ENCODE peak calls at places on chromosomes 2 and 18, in eight cellular contexts. V is BE2C; O is neuronal stem cell; B is H1; D is heart right ventricle; X is naive thymus-derived CD4-positive, alpha-beta T cell; U is HL-60; C is AG04450. K is an unnamed sample.

GRCh38 chr2:9261231-9261883 is 54.7 kb downstream of the ASAP2 start:
- DNase-seq in V (no peak), O (no peak), B (no peak), D (peak; percentile 67), X (no peak), U (no peak), C (no peak), K (no peak)

GRCh38 chr18:74294526-74294925 is 2.8 kb upstream of the CYB5A start:
- DNase-seq in V (no peak), O (no peak), B (no peak), D (no peak), X (no peak), U (no peak), C (no peak), K (no peak)

GRCh38 chr18:48022021-48022420 is 91.6 kb upstream of the SMAD2 start:
- DNase-seq in V (no peak), O (no peak), B (no peak), D (no peak), X (no peak), U (no peak), C (no peak), K (no peak)

GRCh38 chr18:12336887-12337286 is 28.8 kb downstream of the TUBB6 start:
- DNase-seq in V (no peak), O (no peak), B (no peak), D (no peak), X (no peak), U (no peak), C (no peak), K (no peak)

GRCh38 chr2:147214900-147215299 is 629.9 kb upstream of the ACVR2A start:
- DNase-seq in V (no peak), O (no peak), B (no peak), D (no peak), X (no peak), U (no peak), C (no peak), K (no peak)

GRCh38 chr2:192544371-192544955 is 349.7 kb upstream of the TMEFF2 start:
- DNase-seq in V (peak; percentile 27), O (no peak), B (no peak), D (no peak), X (no peak), U (no peak), C (no peak), K (no peak)

GRCh38 chr18:73136134-73136533 is 268.3 kb upstream of the NETO1 start:
- DNase-seq in V (no peak), O (no peak), B (no peak), D (no peak), X (no peak), U (no peak), C (no peak), K (no peak)

GRCh38 chr2:141927536-141927935 is 203.3 kb downstream of the LRP1B start:
- DNase-seq in V (no peak), O (no peak), B (no peak), D (no peak), X (no peak), U (no peak), C (no peak), K (no peak)

GRCh38 chr2:120641366-120641771 is 94.3 kb upstream of the GLI2 start:
- DNase-seq in V (no peak), O (no peak), B (no peak), D (no peak), X (no peak), U (no peak), C (no peak), K (no peak)

GRCh38 chr2:236628981-236629605 is 59.5 kb downstream of the ACKR3 start:
- DNase-seq in V (no peak), O (no peak), B (no peak), D (no peak), X (no peak), U (no peak), C (no peak), K (no peak)

GRCh38 chr2:45353879-45354278 is 257.2 kb downstream of the SRBD1 start:
- DNase-seq in V (no peak), O (no peak), B (no peak), D (no peak), X (no peak), U (no peak), C (peak; percentile 96), K (peak; percentile 30)

GRCh38 chr2:144943986-144944385 is 424.1 kb upstream of the ZEB2 start:
- DNase-seq in V (no peak), O (no peak), B (no peak), D (no peak), X (no peak), U (no peak), C (no peak), K (peak; percentile 15)

GRCh38 chr2:196924051-196924450 is 2.5 kb downstream of the PGAP1 start:
- DNase-seq in V (no peak), O (no peak), B (no peak), D (no peak), X (no peak), U (no peak), C (no peak), K (no peak)

GRCh38 chr2:119826370-119826961 is 66.7 kb downstream of the PTPN4 start:
- DNase-seq in V (peak; percentile 21), O (peak; percentile 2), B (no peak), D (no peak), X (no peak), U (peak; percentile 59), C (no peak), K (no peak)

GRCh38 chr2:206721216-206721920 is 3.2 kb upstream of the DYTN start:
- DNase-seq in V (no peak), O (no peak), B (no peak), D (no peak), X (no peak), U (no peak), C (no peak), K (no peak)

GRCh38 chr18:23725351-23725750 is 36.1 kb downstream of the LAMA3 start:
- DNase-seq in V (no peak), O (no peak), B (no peak), D (no peak), X (no peak), U (no peak), C (no peak), K (no peak)

GRCh38 chr2:196170202-196170680 is 1.1 kb downstream of the STK17B start:
- DNase-seq in V (peak; percentile 20), O (no peak), B (no peak), D (peak; percentile 16), X (peak; percentile 44), U (peak; percentile 72), C (peak; percentile 4), K (no peak)

GRCh38 chr2:201697899-201698298 is 545 bp downstream of the MPP4 start:
- DNase-seq in V (no peak), O (no peak), B (no peak), D (no peak), X (no peak), U (no peak), C (peak; percentile 59), K (no peak)

GRCh38 chr2:165560377-165560988 is 91.0 kb downstream of the CSRNP3 start:
- DNase-seq in V (no peak), O (no peak), B (no peak), D (no peak), X (no peak), U (no peak), C (no peak), K (peak; percentile 15)

GRCh38 chr2:86628091-86628522 is 4.4 kb upstream of the RNF103 start:
- DNase-seq in V (no peak), O (no peak), B (no peak), D (no peak), X (no peak), U (no peak), C (no peak), K (no peak)

GRCh38 chr2:14517731-14518130 is 114.8 kb upstream of the LRATD1 start:
- DNase-seq in V (no peak), O (no peak), B (no peak), D (no peak), X (no peak), U (no peak), C (no peak), K (no peak)

GRCh38 chr2:219273887-219274391 is 5.2 kb upstream of the DNAJB2 start:
- DNase-seq in V (no peak), O (no peak), B (no peak), D (no peak), X (no peak), U (no peak), C (no peak), K (no peak)
- H3K4me3 ChIP-seq in V (no peak overlapping the region), O (no peak overlapping the region), B (no peak overlapping the region), D (no peak overlapping the region), X (no peak overlapping the region), U (no peak overlapping the region), C (peak overlapping the region; percentile 13), K (no peak overlapping the region)

GRCh38 chr2:213235741-213236140 is 48.5 kb upstream of the SPAG16 start:
- DNase-seq in V (no peak), O (no peak), B (no peak), D (no peak), X (no peak), U (no peak), C (no peak), K (no peak)
- H3K4me3 ChIP-seq in V (no peak overlapping the region), O (no peak overlapping the region), B (no peak overlapping the region), D (no peak overlapping the region), X (no peak overlapping the region), U (no peak overlapping the region), C (no peak overlapping the region), K (no peak overlapping the region)

GRCh38 chr2:217996345-217996744 is 6.5 kb downstream of the TNS1 start:
- DNase-seq in V (no peak), O (no peak), B (no peak), D (no peak), X (no peak), U (no peak), C (peak; percentile 36), K (no peak)

GRCh38 chr2:217993055-217993645 is 9.6 kb downstream of the TNS1 start:
- DNase-seq in V (no peak), O (no peak), B (no peak), D (no peak), X (no peak), U (no peak), C (peak; percentile 60), K (no peak)

GRCh38 chr2:217995741-217996141 is 7.1 kb downstream of the TNS1 start:
- DNase-seq in V (peak; percentile 44), O (no peak), B (no peak), D (peak; percentile 52), X (no peak), U (no peak), C (no peak), K (no peak)

GRCh38 chr2:217993817-217994459 is 8.9 kb downstream of the TNS1 start:
- DNase-seq in V (peak; percentile 82), O (peak; percentile 59), B (peak; percentile 25), D (peak; percentile 71), X (peak; percentile 61), U (peak; percentile 29), C (no peak), K (no peak)

GRCh38 chr2:217994776-217995274 is 8.0 kb downstream of the TNS1 start:
- DNase-seq in V (no peak), O (no peak), B (no peak), D (no peak), X (no peak), U (no peak), C (peak; percentile 21), K (no peak)
- H3K4me3 ChIP-seq in V (no peak overlapping the region), O (no peak overlapping the region), B (no peak overlapping the region), D (no peak overlapping the region), X (no peak overlapping the region), U (no peak overlapping the region), C (no peak overlapping the region), K (no peak overlapping the region)

GRCh38 chr2:232484628-232485332 is 2.9 kb downstream of the ECEL1 start:
- DNase-seq in V (no peak), O (no peak), B (no peak), D (no peak), X (no peak), U (no peak), C (no peak), K (no peak)
- H3K4me3 ChIP-seq in V (no peak overlapping the region), O (peak overlapping the region; percentile 18), B (peak overlapping the region; percentile 31), D (no peak overlapping the region), X (no peak overlapping the region), U (no peak overlapping the region), C (no peak overlapping the region), K (no peak overlapping the region)

GRCh38 chr2:108575132-108575966 is 41.1 kb downstream of the LIMS1 start:
- DNase-seq in V (no peak), O (no peak), B (no peak), D (no peak), X (no peak), U (no peak), C (peak; percentile 86), K (no peak)
- H3K4me3 ChIP-seq in V (no peak overlapping the region), O (no peak overlapping the region), B (no peak overlapping the region), D (no peak overlapping the region), X (no peak overlapping the region), U (no peak overlapping the region), C (no peak overlapping the region), K (no peak overlapping the region)